ENCODE peak calls at places on chromosomes 1 and 21, in ten cellular contexts. T, F, Z, Q, R, M, O, E, G and W are unnamed samples.
A peak's percentile ranks its signal among the peaks of the same experiment; 100 is the strongest.

GRCh38 chr1:209552406-209553264 is 30.9 kb upstream of the CAMK1G start:
- DNase-seq in T (no peak), F (no peak), Z (no peak), Q (no peak), R (no peak), M (no peak), O (peak; percentile 17), E (no peak), G (no peak), W (no peak)

GRCh38 chr1:238558156-238558555 is 667.4 kb upstream of the ZP4 start:
- DNase-seq in T (peak; percentile 54), F (no peak), Z (peak; percentile 79), Q (no peak), R (no peak), M (no peak), O (peak; percentile 78), E (no peak), G (no peak), W (peak; percentile 88)

GRCh38 chr21:33281101-33281652 is 15.0 kb downstream of the IL10RB start:
- DNase-seq in T (no peak), F (no peak), Z (no peak), Q (no peak), R (no peak), M (no peak), O (no peak), E (no peak), G (no peak), W (no peak)

GRCh38 chr1:160630523-160631087 is 16.2 kb downstream of the SLAMF1 start:
- DNase-seq in T (no peak), F (no peak), Z (no peak), Q (no peak), R (no peak), M (no peak), O (no peak), E (no peak), G (no peak), W (no peak)

GRCh38 chr1:197808843-197809242 is 33.6 kb upstream of the DENND1B start:
- DNase-seq in T (no peak), F (no peak), Z (no peak), Q (no peak), R (no peak), M (no peak), O (no peak), E (no peak), G (no peak), W (no peak)

GRCh38 chr1:225700164-225700740 is 47.3 kb upstream of the ENAH start:
- DNase-seq in T (peak; percentile 97), F (peak; percentile 88), Z (peak; percentile 96), Q (peak; percentile 97), R (no peak), M (peak; percentile 22), O (peak; percentile 99), E (no peak), G (peak; percentile 26), W (peak; percentile 99)

GRCh38 chr1:91217911-91218310 is 186.7 kb downstream of the HFM1 start:
- DNase-seq in T (no peak), F (no peak), Z (no peak), Q (no peak), R (no peak), M (no peak), O (no peak), E (no peak), G (no peak), W (no peak)

GRCh38 chr1:40784141-40784770 is 669 bp downstream of the KCNQ4 start:
- DNase-seq in T (no peak), F (no peak), Z (no peak), Q (no peak), R (no peak), M (peak; percentile 75), O (no peak), E (no peak), G (no peak), W (no peak)

GRCh38 chr1:39196244-39197215 is 8.0 kb upstream of the MACF1 start:
- DNase-seq in T (peak; percentile 61), F (no peak), Z (peak; percentile 52), Q (peak; percentile 41), R (no peak), M (no peak), O (peak; percentile 62), E (no peak), G (no peak), W (peak; percentile 72)

GRCh38 chr1:227666286-227666685 is 68.8 kb downstream of the JMJD4 start:
- DNase-seq in T (no peak), F (no peak), Z (no peak), Q (no peak), R (no peak), M (no peak), O (peak; percentile 68), E (no peak), G (no peak), W (no peak)

GRCh38 chr1:182617734-182618288 is 13.6 kb upstream of the RGS16 start:
- DNase-seq in T (peak; percentile 38), F (peak; percentile 32), Z (peak; percentile 43), Q (no peak), R (no peak), M (no peak), O (peak; percentile 54), E (no peak), G (no peak), W (peak; percentile 75)

GRCh38 chr1:21042920-21043605 is 133.6 kb downstream of the EIF4G3 start:
- DNase-seq in T (peak; percentile 87), F (no peak), Z (peak; percentile 87), Q (no peak), R (no peak), M (no peak), O (peak; percentile 31), E (no peak), G (no peak), W (peak; percentile 82)

GRCh38 chr1:223141021-223141420 is 2.0 kb downstream of the TLR5 start:
- DNase-seq in T (peak; percentile 13), F (no peak), Z (no peak), Q (no peak), R (no peak), M (peak; percentile 17), O (no peak), E (no peak), G (no peak), W (no peak)

GRCh38 chr1:46725736-46726108 is 6.8 kb upstream of the EFCAB14 start:
- DNase-seq in T (peak; percentile 79), F (no peak), Z (peak; percentile 60), Q (peak; percentile 34), R (no peak), M (no peak), O (peak; percentile 42), E (no peak), G (no peak), W (no peak)

GRCh38 chr1:18480315-18481189 is at the start of gene KLHDC7A:
- DNase-seq in T (no peak), F (no peak), Z (no peak), Q (no peak), R (peak; percentile 65), M (peak; percentile 75), O (no peak), E (peak; percentile 39), G (no peak), W (no peak)

GRCh38 chr1:235831148-235831547 is 35.6 kb downstream of the LYST start:
- DNase-seq in T (peak; percentile 27), F (no peak), Z (peak; percentile 92), Q (peak; percentile 68), R (no peak), M (no peak), O (peak; percentile 79), E (no peak), G (no peak), W (peak; percentile 61)

GRCh38 chr1:27099904-27100796 is 54.8 kb downstream of the SLC9A1 start:
- DNase-seq in T (peak; percentile 85), F (no peak), Z (peak; percentile 62), Q (no peak), R (no peak), M (peak; percentile 41), O (peak; percentile 78), E (peak; percentile 57), G (peak; percentile 73), W (no peak)

GRCh38 chr1:232319106-232319505 is 310.8 kb downstream of the SIPA1L2 start:
- DNase-seq in T (no peak), F (no peak), Z (no peak), Q (no peak), R (no peak), M (no peak), O (no peak), E (no peak), G (no peak), W (no peak)

GRCh38 chr1:29230553-29231378 is at the start of gene MECR:
- DNase-seq in T (peak; percentile 95), F (peak; percentile 88), Z (peak; percentile 93), Q (peak; percentile 89), R (peak; percentile 94), M (peak; percentile 95), O (peak; percentile 89), E (peak; percentile 95), G (peak; percentile 88), W (peak; percentile 92)

GRCh38 chr1:3453203-3453761 is 1.2 kb upstream of the ARHGEF16 start:
- DNase-seq in T (peak; percentile 72), F (peak; percentile 68), Z (peak; percentile 81), Q (peak; percentile 41), R (peak; percentile 86), M (peak; percentile 86), O (peak; percentile 54), E (peak; percentile 86), G (peak; percentile 61), W (peak; percentile 54)

GRCh38 chr1:2988256-2988655 is 33.0 kb upstream of the ACTRT2 start:
- DNase-seq in T (no peak), F (no peak), Z (no peak), Q (no peak), R (no peak), M (no peak), O (no peak), E (no peak), G (no peak), W (no peak)

GRCh38 chr1:203136409-203137042 is 9.0 kb downstream of the ADORA1 start:
- DNase-seq in T (no peak), F (no peak), Z (no peak), Q (no peak), R (no peak), M (no peak), O (no peak), E (peak; percentile 56), G (no peak), W (no peak)
- TF ChIP-seq CTCF in T (no peak), F (no peak), Z (no peak), Q (no peak), R (no peak), M (peak; percentile 17), O (no peak), E (peak; percentile 64), G (no peak), W (no peak)

GRCh38 chr1:200668514-200669313 is 993 bp downstream of the DDX59 start:
- DNase-seq in T (no peak), F (no peak), Z (no peak), Q (no peak), R (no peak), M (no peak), O (no peak), E (no peak), G (no peak), W (no peak)
- H3K4me3 ChIP-seq in T (peak overlapping the region; percentile 72), F (peak overlapping the region; percentile 79), Z (peak overlapping the region; percentile 66), Q (peak overlapping the region; percentile 74), R (no peak overlapping the region), M (peak overlapping the region; percentile 60), O (peak overlapping the region; percentile 60), E (peak overlapping the region; percentile 98), G (peak overlapping the region; percentile 70), W (peak overlapping the region; percentile 69)

GRCh38 chr1:205568469-205569361 is 63.1 kb downstream of the ELK4 start:
- DNase-seq in T (peak; percentile 11), F (no peak), Z (no peak), Q (no peak), R (no peak), M (peak; percentile 42), O (no peak), E (peak; percentile 38), G (no peak), W (no peak)
- TF ChIP-seq CTCF in T (peak; percentile 8), F (no peak), Z (no peak), Q (no peak), R (no peak), M (no peak), O (no peak), E (peak; percentile 60), G (no peak), W (no peak)

GRCh38 chr1:48611841-48612240 is 139.8 kb upstream of the SPATA6 start:
- DNase-seq in T (no peak), F (no peak), Z (no peak), Q (no peak), R (no peak), M (no peak), O (no peak), E (peak; percentile 16), G (no peak), W (no peak)
- H3K4me3 ChIP-seq in T (no peak overlapping the region), F (no peak overlapping the region), Z (no peak overlapping the region), Q (no peak overlapping the region), R (no peak overlapping the region), M (no peak overlapping the region), O (no peak overlapping the region), E (no peak overlapping the region), G (no peak overlapping the region), W (no peak overlapping the region)